ENCODE peak calls at places on chromosomes 7 and 10, in seven cellular contexts. One of them, this sample, is unnamed.

GRCh38 chr10:88733215-88733614 is 26.6 kb upstream of the LIPN start:
- DNase-seq in transverse colon: no peak
- DNase-seq in stomach: no peak
- DNase-seq in ovary: no peak
- DNase-seq in sigmoid colon: no peak
- DNase-seq in A549: no peak
- DNase-seq in suprapubic skin: no peak
- DNase-seq in this sample: no peak

GRCh38 chr10:97659589-97659988 is 19.1 kb downstream of the PI4K2A start:
- DNase-seq in transverse colon: no peak
- DNase-seq in stomach: no peak
- DNase-seq in ovary: no peak
- DNase-seq in sigmoid colon: no peak
- DNase-seq in A549: no peak
- DNase-seq in suprapubic skin: no peak
- DNase-seq in this sample: no peak

GRCh38 chr10:45532501-45532900 is 140.1 kb downstream of the ZFAND4 start:
- DNase-seq in transverse colon: no peak
- DNase-seq in stomach: no peak
- DNase-seq in ovary: no peak
- DNase-seq in sigmoid colon: no peak
- DNase-seq in A549: no peak
- DNase-seq in suprapubic skin: no peak
- DNase-seq in this sample: no peak

GRCh38 chr7:103988468-103989199 is 824 bp downstream of the RELN start:
- DNase-seq in transverse colon: no peak
- DNase-seq in stomach: no peak
- DNase-seq in ovary: no peak
- DNase-seq in sigmoid colon: no peak
- DNase-seq in A549: no peak
- DNase-seq in suprapubic skin: no peak
- DNase-seq in this sample: no peak

GRCh38 chr10:80137031-80137712 is 4.6 kb downstream of the PLAC9 start:
- DNase-seq in transverse colon: no peak
- DNase-seq in stomach: no peak
- DNase-seq in ovary: no peak
- DNase-seq in sigmoid colon: peak; percentile 80
- DNase-seq in A549: no peak
- DNase-seq in suprapubic skin: peak; percentile 89
- DNase-seq in this sample: peak; percentile 61

GRCh38 chr10:47184273-47184672 is 115.7 kb upstream of the GDF10 start:
- DNase-seq in transverse colon: no peak
- DNase-seq in stomach: no peak
- DNase-seq in ovary: no peak
- DNase-seq in sigmoid colon: no peak
- DNase-seq in A549: no peak
- DNase-seq in suprapubic skin: no peak
- DNase-seq in this sample: no peak

GRCh38 chr10:131160219-131160875 is 151.2 kb downstream of the TCERG1L start:
- DNase-seq in transverse colon: no peak
- DNase-seq in stomach: no peak
- DNase-seq in ovary: no peak
- DNase-seq in sigmoid colon: peak; percentile 48
- DNase-seq in A549: no peak
- DNase-seq in suprapubic skin: no peak
- DNase-seq in this sample: no peak

GRCh38 chr7:131105803-131106680 is 221.6 kb upstream of the MKLN1 start:
- DNase-seq in transverse colon: peak; percentile 87
- DNase-seq in stomach: peak; percentile 83
- DNase-seq in ovary: peak; percentile 88
- DNase-seq in sigmoid colon: peak; percentile 91
- DNase-seq in A549: peak; percentile 67
- DNase-seq in suprapubic skin: peak; percentile 89
- DNase-seq in this sample: peak; percentile 69

GRCh38 chr7:135718794-135719436 is 9.1 kb downstream of the SLC13A4 start:
- DNase-seq in transverse colon: no peak
- DNase-seq in stomach: no peak
- DNase-seq in ovary: no peak
- DNase-seq in sigmoid colon: no peak
- DNase-seq in A549: no peak
- DNase-seq in suprapubic skin: no peak
- DNase-seq in this sample: no peak

GRCh38 chr10:68560201-68560915 is at the start of gene TET1:
- DNase-seq in transverse colon: peak; percentile 63
- DNase-seq in stomach: peak; percentile 46
- DNase-seq in ovary: peak; percentile 57
- DNase-seq in sigmoid colon: peak; percentile 79
- DNase-seq in A549: peak; percentile 64
- DNase-seq in suprapubic skin: peak; percentile 85
- DNase-seq in this sample: peak; percentile 45

GRCh38 chr10:22630229-22631174 is 83.9 kb downstream of the PIP4K2A start:
- DNase-seq in transverse colon: no peak
- DNase-seq in stomach: no peak
- DNase-seq in ovary: no peak
- DNase-seq in sigmoid colon: no peak
- DNase-seq in A549: no peak
- DNase-seq in suprapubic skin: no peak
- DNase-seq in this sample: no peak

GRCh38 chr7:45992831-45993230 is 71.8 kb upstream of the IGFBP3 start:
- DNase-seq in transverse colon: no peak
- DNase-seq in stomach: no peak
- DNase-seq in ovary: no peak
- DNase-seq in sigmoid colon: no peak
- DNase-seq in A549: no peak
- DNase-seq in suprapubic skin: no peak
- DNase-seq in this sample: no peak

GRCh38 chr7:101087334-101088068 is 2.2 kb downstream of the TRIM56 start:
- DNase-seq in transverse colon: no peak
- DNase-seq in stomach: no peak
- DNase-seq in ovary: no peak
- DNase-seq in sigmoid colon: no peak
- DNase-seq in A549: no peak
- DNase-seq in suprapubic skin: no peak
- DNase-seq in this sample: no peak

GRCh38 chr7:101081432-101081831 is 3.8 kb upstream of the TRIM56 start:
- DNase-seq in transverse colon: no peak
- DNase-seq in stomach: no peak
- DNase-seq in ovary: no peak
- DNase-seq in sigmoid colon: no peak
- DNase-seq in A549: no peak
- DNase-seq in suprapubic skin: no peak
- DNase-seq in this sample: no peak

GRCh38 chr7:101088069-101088425 is 2.8 kb downstream of the TRIM56 start:
- DNase-seq in transverse colon: no peak
- DNase-seq in stomach: no peak
- DNase-seq in ovary: no peak
- DNase-seq in sigmoid colon: no peak
- DNase-seq in A549: no peak
- DNase-seq in suprapubic skin: no peak
- DNase-seq in this sample: no peak

GRCh38 chr7:101088858-101089529 is 3.7 kb downstream of the TRIM56 start:
- DNase-seq in transverse colon: no peak
- DNase-seq in stomach: no peak
- DNase-seq in ovary: no peak
- DNase-seq in sigmoid colon: no peak
- DNase-seq in A549: no peak
- DNase-seq in suprapubic skin: no peak
- DNase-seq in this sample: no peak

DNA sequence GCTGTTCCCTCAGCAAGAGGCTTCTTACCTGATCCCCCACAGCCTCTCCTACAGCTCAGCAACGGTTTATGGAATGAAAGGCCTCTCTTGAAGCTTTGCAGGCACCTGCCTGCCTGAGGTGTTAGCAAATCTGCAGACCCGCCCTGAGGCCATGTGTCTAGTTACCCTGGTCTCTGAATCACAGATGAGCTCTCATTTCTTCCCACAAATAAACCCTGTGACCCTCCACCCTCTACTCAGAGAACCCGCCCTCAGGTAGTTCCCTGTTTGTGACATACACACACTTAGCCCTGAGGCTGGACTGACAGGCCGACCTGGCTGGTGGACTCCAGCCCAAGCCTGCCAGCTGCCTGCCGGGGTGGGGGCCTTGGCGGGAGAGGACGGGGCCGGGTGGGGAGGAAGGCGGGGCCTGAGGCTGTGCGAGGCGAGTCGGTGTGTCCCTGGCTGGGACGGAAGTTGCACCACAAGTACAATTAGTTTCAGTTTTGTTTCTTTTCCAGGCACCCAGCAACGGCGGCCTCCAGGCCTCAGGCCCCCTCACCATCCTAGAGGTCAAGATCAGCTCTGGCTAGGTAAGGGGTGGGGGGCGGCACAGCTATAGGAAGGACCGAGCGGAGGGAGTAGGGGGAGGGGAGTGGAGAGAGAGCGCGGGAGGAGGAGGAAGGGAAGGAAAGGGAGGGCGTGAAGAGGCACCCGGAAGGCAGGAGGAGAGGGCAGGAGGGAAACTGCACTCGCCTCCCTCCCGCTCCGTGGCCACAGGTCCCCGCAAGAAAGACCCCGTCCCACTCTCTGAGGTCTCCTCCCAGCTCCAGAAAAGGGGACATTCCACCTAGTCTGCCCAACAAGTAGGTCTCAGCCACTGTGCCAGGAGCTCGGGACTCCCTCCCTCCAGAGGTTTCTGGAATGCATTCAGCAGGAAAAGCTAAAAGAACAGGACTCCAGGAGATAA is at the start of gene TRIM56:
- DNase-seq in transverse colon: peak; percentile 93
- DNase-seq in stomach: peak; percentile 93
- DNase-seq in ovary: peak; percentile 88
- DNase-seq in sigmoid colon: peak; percentile 94
- DNase-seq in A549: peak; percentile 89
- DNase-seq in suprapubic skin: peak; percentile 94
- DNase-seq in this sample: peak; percentile 69
- TF ChIP-seq POLR2A in transverse colon: peak; percentile 67
- TF ChIP-seq POLR2A in stomach: no peak
- TF ChIP-seq POLR2A in ovary: peak; percentile 71
- TF ChIP-seq POLR2A in sigmoid colon: no peak
- TF ChIP-seq POLR2A in A549: peak; percentile 65
- TF ChIP-seq POLR2A in suprapubic skin: no peak
- TF ChIP-seq POLR2A in this sample: no peak

GRCh38 chr10:116274141-116274861 is 1.3 kb upstream of the GFRA1 start:
- DNase-seq in transverse colon: no peak
- DNase-seq in stomach: no peak
- DNase-seq in ovary: no peak
- DNase-seq in sigmoid colon: no peak
- DNase-seq in A549: peak; percentile 55
- DNase-seq in suprapubic skin: peak; percentile 84
- DNase-seq in this sample: no peak
- H3K27ac ChIP-seq in transverse colon: peak overlapping the region; percentile 81
- H3K27ac ChIP-seq in stomach: peak overlapping the region; percentile 69
- H3K27ac ChIP-seq in ovary: no peak overlapping the region
- H3K27ac ChIP-seq in sigmoid colon: peak overlapping the region; percentile 77
- H3K27ac ChIP-seq in A549: peak overlapping the region; percentile 7
- H3K27ac ChIP-seq in suprapubic skin: peak overlapping the region; percentile 73
- H3K27ac ChIP-seq in this sample: peak overlapping the region; percentile 88

GRCh38 chr10:23974886-23975830 is 233.8 kb upstream of the KIAA1217 start:
- DNase-seq in transverse colon: no peak
- DNase-seq in stomach: no peak
- DNase-seq in ovary: no peak
- DNase-seq in sigmoid colon: no peak
- DNase-seq in A549: no peak
- DNase-seq in suprapubic skin: no peak
- DNase-seq in this sample: no peak

GRCh38 chr10:23976285-23976684 is 232.7 kb upstream of the KIAA1217 start:
- DNase-seq in transverse colon: no peak
- DNase-seq in stomach: no peak
- DNase-seq in ovary: no peak
- DNase-seq in sigmoid colon: no peak
- DNase-seq in A549: no peak
- DNase-seq in suprapubic skin: no peak
- DNase-seq in this sample: no peak

GRCh38 chr10:23981520-23982309 is 227.2 kb upstream of the KIAA1217 start:
- DNase-seq in transverse colon: no peak
- DNase-seq in stomach: no peak
- DNase-seq in ovary: no peak
- DNase-seq in sigmoid colon: no peak
- DNase-seq in A549: no peak
- DNase-seq in suprapubic skin: no peak
- DNase-seq in this sample: no peak

GRCh38 chr10:23980054-23980453 is 228.9 kb upstream of the KIAA1217 start:
- DNase-seq in transverse colon: no peak
- DNase-seq in stomach: no peak
- DNase-seq in ovary: no peak
- DNase-seq in sigmoid colon: no peak
- DNase-seq in A549: no peak
- DNase-seq in suprapubic skin: no peak
- DNase-seq in this sample: no peak
- TF ChIP-seq EP300 in transverse colon: no peak
- TF ChIP-seq EP300 in stomach: no peak
- TF ChIP-seq EP300 in ovary: no peak
- TF ChIP-seq EP300 in sigmoid colon: no peak
- TF ChIP-seq EP300 in A549: no peak
- TF ChIP-seq EP300 in suprapubic skin: no peak
- TF ChIP-seq EP300 in this sample: no peak

GRCh38 chr10:117168135-117168674 is 29.1 kb upstream of the KCNK18 start:
- DNase-seq in transverse colon: peak; percentile 60
- DNase-seq in stomach: peak; percentile 68
- DNase-seq in ovary: peak; percentile 48
- DNase-seq in sigmoid colon: peak; percentile 69
- DNase-seq in A549: peak; percentile 92
- DNase-seq in suprapubic skin: peak; percentile 82
- DNase-seq in this sample: peak; percentile 16
- TF ChIP-seq POLR2A in transverse colon: no peak
- TF ChIP-seq POLR2A in stomach: no peak
- TF ChIP-seq POLR2A in ovary: no peak
- TF ChIP-seq POLR2A in sigmoid colon: no peak
- TF ChIP-seq POLR2A in A549: no peak
- TF ChIP-seq POLR2A in suprapubic skin: no peak
- TF ChIP-seq POLR2A in this sample: no peak

DNA sequence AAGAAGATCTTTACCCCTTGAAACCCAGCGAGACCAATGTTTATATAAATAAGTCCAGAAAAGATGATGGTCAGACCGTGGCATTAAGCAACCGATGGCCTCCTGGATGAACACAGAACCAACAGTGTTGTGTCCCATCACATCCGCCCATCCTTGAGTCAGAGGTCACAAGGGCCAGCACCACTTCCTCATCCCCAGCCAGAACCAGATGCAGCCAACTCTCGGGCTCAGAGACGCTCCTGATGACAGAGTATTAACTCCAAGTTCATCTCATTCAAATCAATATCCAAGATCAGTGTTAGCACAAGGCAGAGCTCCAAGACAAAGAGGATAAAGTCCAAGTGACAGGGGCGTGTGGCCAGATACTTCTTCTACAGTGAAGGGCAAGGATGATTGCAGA is 63.5 kb downstream of the FAM53B start:
- DNase-seq in transverse colon: peak; percentile 45
- DNase-seq in stomach: no peak
- DNase-seq in ovary: no peak
- DNase-seq in sigmoid colon: peak; percentile 83
- DNase-seq in A549: no peak
- DNase-seq in suprapubic skin: no peak
- DNase-seq in this sample: peak; percentile 65
- H3K27ac ChIP-seq in transverse colon: peak overlapping the region; percentile 33
- H3K27ac ChIP-seq in stomach: peak overlapping the region; percentile 67
- H3K27ac ChIP-seq in ovary: no peak overlapping the region
- H3K27ac ChIP-seq in sigmoid colon: peak overlapping the region; percentile 12
- H3K27ac ChIP-seq in A549: no peak overlapping the region
- H3K27ac ChIP-seq in suprapubic skin: peak overlapping the region; percentile 7
- H3K27ac ChIP-seq in this sample: peak overlapping the region; percentile 61

This sample was measured in tibial nerve.